ENCODE peak calls at places on chromosomes 4 and X, in eight cellular contexts. T is H1, M is SJSA1, E is tibial artery, R is cardiac muscle cell, Q is IMR-90, F is A549, Y is spleen. C is an unnamed sample.

GRCh38 chr4:88333741-88334405 is 44.8 kb upstream of the HERC6 start:
- DNase-seq in E (no peak), T (peak; percentile 1), R (no peak), F (no peak), Q (peak; percentile 15), Y (no peak), M (no peak), C (no peak)

GRCh38 chr4:54683616-54684346 is 26.0 kb downstream of the KIT start:
- DNase-seq in Y (no peak), T (no peak), M (no peak), R (peak; percentile 22), F (no peak), Q (no peak), E (no peak), C (no peak)

GRCh38 chr4:161573836-161574235 is 590.0 kb downstream of the FSTL5 start:
- DNase-seq in Y (no peak), R (no peak), Q (no peak), M (no peak), E (no peak), F (no peak), T (no peak), C (no peak)

GRCh38 chr4:6221851-6222760 is 21.8 kb upstream of the JAKMIP1 start:
- DNase-seq in R (peak; percentile 86), T (peak; percentile 94), M (no peak), Q (no peak), Y (peak; percentile 73), F (no peak), E (peak; percentile 16), C (no peak)

GRCh38 chrX:68938244-68939004 is 109.6 kb downstream of the EFNB1 start:
- DNase-seq in Y (peak; percentile 54), F (no peak), M (no peak), E (no peak), Q (peak; percentile 47), R (no peak), T (peak; percentile 30), C (no peak)

GRCh38 chrX:100316987-100317386 is 93.1 kb downstream of the PCDH19 start:
- DNase-seq in M (no peak), R (no peak), Q (no peak), Y (no peak), E (no peak), F (no peak), T (no peak), C (peak; percentile 54)

GRCh38 chr4:89254847-89255246 is 52.8 kb downstream of the GPRIN3 start:
- DNase-seq in E (no peak), F (peak; percentile 10), M (peak; percentile 14), T (peak; percentile 63), Q (peak; percentile 7), Y (no peak), R (peak; percentile 41), C (no peak)

GRCh38 chr4:41744572-41745291 is 3.8 kb downstream of the PHOX2B start:
- DNase-seq in T (peak; percentile 57), F (no peak), R (no peak), E (no peak), Q (no peak), M (no peak), Y (no peak), C (no peak)

GRCh38 chr4:122218762-122219161 is 66.6 kb downstream of the BLTP1 start:
- DNase-seq in Y (no peak), T (no peak), M (no peak), R (peak; percentile 35), Q (peak; percentile 7), E (no peak), F (no peak), C (no peak)

GRCh38 chr4:79467246-79467932 is 59.4 kb upstream of the GK2 start:
- DNase-seq in T (no peak), Q (no peak), F (no peak), Y (no peak), E (no peak), R (no peak), M (no peak), C (no peak)

GRCh38 chr4:52377563-52377962 is 281.5 kb downstream of the USP46 start:
- DNase-seq in E (no peak), M (no peak), F (no peak), T (no peak), Y (no peak), Q (no peak), R (no peak), C (no peak)

GRCh38 chr4:20217951-20218350 is 33.8 kb upstream of the SLIT2 start:
- DNase-seq in Y (no peak), R (no peak), E (no peak), F (no peak), Q (no peak), M (no peak), T (no peak), C (no peak)

GRCh38 chr4:108113229-108113628 is 55.5 kb downstream of the LEF1 start:
- DNase-seq in Q (no peak), R (peak; percentile 39), E (no peak), M (no peak), T (no peak), Y (no peak), F (no peak), C (no peak)

GRCh38 chr4:130393246-130394041 is 1297.5 kb downstream of the C4orf33 start:
- DNase-seq in T (no peak), E (no peak), F (no peak), Y (no peak), Q (peak; percentile 60), R (peak; percentile 23), M (no peak), C (no peak)

GRCh38 chr4:47814896-47815295 is 23.0 kb downstream of the CORIN start:
- DNase-seq in E (no peak), M (no peak), R (no peak), F (no peak), T (no peak), Y (no peak), Q (peak; percentile 65), C (no peak)

GRCh38 chr4:185384061-185384460 is 11.7 kb downstream of the LRP2BP start:
- DNase-seq in F (no peak), Y (no peak), T (no peak), R (no peak), M (no peak), E (no peak), Q (no peak), C (no peak)

GRCh38 chr4:11628093-11628725 is 199.5 kb upstream of the HS3ST1 start:
- DNase-seq in Y (no peak), E (no peak), F (no peak), R (no peak), T (no peak), Q (peak; percentile 64), M (no peak), C (no peak)

GRCh38 chr4:16684083-16684482 is 214.4 kb downstream of the LDB2 start:
- DNase-seq in E (no peak), F (no peak), Q (peak; percentile 91), Y (no peak), R (no peak), M (peak; percentile 83), T (no peak), C (no peak)

GRCh38 chrX:19709812-19710518 is 177.4 kb downstream of the SH3KBP1 start:
- DNase-seq in F (peak; percentile 67), M (peak; percentile 71), T (no peak), Y (no peak), E (no peak), Q (peak; percentile 93), R (no peak), C (no peak)

GRCh38 chrX:70553516-70553915 is 108.9 kb downstream of the DLG3 start:
- DNase-seq in R (no peak), Q (no peak), E (no peak), T (no peak), M (no peak), Y (no peak), F (no peak), C (no peak)
- H3K27ac ChIP-seq in R (no peak overlapping the region), Q (no peak overlapping the region), E (no peak overlapping the region), T (no peak overlapping the region), M (no peak overlapping the region), Y (no peak overlapping the region), F (peak overlapping the region; percentile 67), C (no peak overlapping the region)

DNA sequence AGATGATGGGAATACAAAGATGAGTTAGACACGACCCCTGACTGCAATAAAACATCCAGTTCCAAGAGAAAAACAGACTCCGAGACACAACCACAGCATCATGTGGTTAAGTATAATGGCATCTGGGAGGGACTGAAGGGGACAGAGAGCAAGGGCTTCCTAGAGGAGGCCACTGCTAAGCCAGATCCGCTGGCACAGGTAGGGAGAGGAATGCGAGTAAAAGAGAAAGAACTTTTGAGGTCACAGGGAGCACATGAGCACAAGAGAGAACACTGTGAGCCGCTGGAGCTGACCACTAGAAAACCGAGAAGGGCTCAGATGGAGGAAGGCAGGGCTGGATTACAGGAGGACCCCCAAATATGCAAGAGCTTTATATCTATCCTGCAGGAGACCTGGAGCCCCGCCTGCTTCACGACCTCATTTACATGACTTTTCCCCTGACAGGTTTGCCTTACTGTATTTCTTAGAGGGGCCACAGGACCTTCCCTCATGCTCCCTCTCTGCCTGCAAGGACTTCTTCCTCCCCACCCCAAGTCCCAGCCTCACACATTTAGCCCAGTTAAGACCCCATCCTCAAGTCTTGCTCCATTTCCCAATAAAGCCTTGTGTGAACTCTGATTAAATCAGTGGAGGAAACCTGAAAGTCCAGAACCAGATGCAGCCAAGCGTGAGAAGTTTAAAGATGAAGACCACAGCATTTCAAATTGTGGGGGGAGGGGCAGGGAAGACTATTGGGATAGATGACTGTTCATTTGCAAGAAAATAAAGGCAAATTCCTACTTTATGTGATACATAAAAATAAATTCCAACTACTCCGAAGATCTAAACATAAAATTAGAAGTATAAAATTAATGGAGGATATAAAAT is 29.6 kb downstream of the MFAP3L start:
- DNase-seq in R (no peak), T (no peak), Y (no peak), Q (no peak), E (no peak), M (no peak), F (no peak), C (no peak)
- H3K27ac ChIP-seq in R (no peak overlapping the region), T (no peak overlapping the region), Y (no peak overlapping the region), Q (no peak overlapping the region), E (no peak overlapping the region), M (no peak overlapping the region), F (no peak overlapping the region), C (no peak overlapping the region)

DNA sequence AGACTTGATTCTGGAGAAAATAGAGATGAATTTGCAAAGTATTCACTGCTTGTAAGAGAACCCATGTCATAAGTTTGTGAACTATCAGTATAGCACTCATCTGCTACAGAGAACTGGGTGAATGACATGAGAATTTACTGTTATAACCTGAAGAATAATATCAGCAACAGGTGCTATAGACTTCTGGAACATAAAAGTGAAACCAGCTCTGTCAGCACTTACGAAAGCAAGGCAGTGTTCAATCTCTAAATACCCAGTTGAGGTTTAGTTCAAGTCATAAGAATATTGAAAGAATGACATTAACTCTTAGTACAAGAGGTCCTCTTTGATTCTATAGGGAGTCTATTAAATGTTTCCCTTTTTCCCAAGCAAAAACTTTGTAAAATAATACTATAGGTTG is 232.9 kb upstream of the ANKRD50 start:
- DNase-seq in Q (no peak), T (no peak), R (no peak), Y (no peak), F (no peak), M (no peak), E (no peak), C (no peak)
- H3K27ac ChIP-seq in Q (no peak overlapping the region), T (no peak overlapping the region), R (no peak overlapping the region), Y (no peak overlapping the region), F (no peak overlapping the region), M (no peak overlapping the region), E (peak overlapping the region; percentile 48), C (no peak overlapping the region)

DNA sequence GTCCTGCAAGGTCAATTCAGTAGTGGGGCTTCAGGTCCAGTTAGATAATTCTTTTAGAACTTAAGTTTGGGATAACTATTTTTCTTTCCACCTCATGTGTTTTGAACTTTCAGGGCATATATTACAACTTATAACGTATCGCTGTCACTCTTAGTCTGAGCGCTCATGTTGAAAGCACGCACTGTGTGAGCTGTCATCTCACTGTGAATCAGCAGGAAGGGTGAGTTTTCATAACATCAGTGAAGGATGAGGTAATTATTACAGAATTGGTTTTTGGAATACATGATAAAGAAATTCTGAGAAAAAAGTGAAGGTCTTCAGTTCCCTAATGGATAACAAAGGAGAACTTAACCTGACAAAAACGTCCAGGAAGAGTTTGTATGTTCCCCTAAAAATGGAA is 45.1 kb upstream of the SLC4A4 start:
- DNase-seq in Q (peak; percentile 93), M (no peak), F (no peak), T (no peak), R (no peak), E (no peak), Y (no peak), C (no peak)
- H3K27ac ChIP-seq in Q (peak overlapping the region; percentile 76), M (no peak overlapping the region), F (no peak overlapping the region), T (no peak overlapping the region), R (no peak overlapping the region), E (peak overlapping the region; percentile 27), Y (no peak overlapping the region), C (no peak overlapping the region)